ENCODE peak calls at places on chromosomes 4 and X, in eight cellular contexts. S, D, C, I, M, A, V and Y are unnamed samples.

GRCh38 chrX:17944833-17945497 is 83.9 kb upstream of the RAI2 start:
- DNase-seq in D (no peak), V (no peak), M (no peak), A (peak), I (peak), S (no peak), C (no peak), Y (peak)

GRCh38 chrX:139720136-139720535 is 12.2 kb upstream of the MCF2 start:
- DNase-seq in C (no peak), D (peak), V (peak), A (no peak), S (no peak), M (no peak), I (peak), Y (peak)

GRCh38 chr4:153345011-153345981 is 808 bp downstream of the MND1 start:
- DNase-seq in I (peak), V (no peak), D (peak), S (no peak), A (peak), C (peak), M (peak), Y (peak)

GRCh38 chr4:106366026-106366425 is 2.6 kb downstream of the GIMD1 start:
- DNase-seq in V (no peak), D (no peak), S (peak), C (no peak), M (no peak), A (no peak), I (no peak), Y (no peak)

GRCh38 chr4:122003335-122003734 is 51.5 kb upstream of the TRPC3 start:
- DNase-seq in M (no peak), C (no peak), I (peak), D (no peak), S (no peak), A (peak), V (no peak), Y (peak)

GRCh38 chr4:51844157-51845054 is 1.5 kb downstream of the DCUN1D4 start:
- DNase-seq in C (peak), D (peak), S (peak), I (peak), M (peak), A (peak), V (peak), Y (peak)

GRCh38 chr4:42152507-42153504 is at the start of gene BEND4:
- DNase-seq in C (peak), V (no peak), S (no peak), I (no peak), A (no peak), M (no peak), D (no peak), Y (no peak)

GRCh38 chr4:179605196-179605595 is 2163.0 kb upstream of the AGA start:
- DNase-seq in I (no peak), M (no peak), D (peak), V (no peak), C (no peak), S (no peak), A (no peak), Y (no peak)

GRCh38 chr4:149293233-149293632 is 522.4 kb downstream of the IQCM start:
- DNase-seq in S (no peak), V (no peak), C (no peak), M (no peak), A (peak), I (no peak), D (no peak), Y (no peak)

GRCh38 chr4:165308174-165308573 is 19.3 kb upstream of the MSMO1 start:
- DNase-seq in D (no peak), S (no peak), C (no peak), I (no peak), M (no peak), V (no peak), A (peak), Y (no peak)

GRCh38 chr4:68361146-68361589 is 11.3 kb upstream of the YTHDC1 start:
- DNase-seq in S (no peak), A (peak), C (no peak), V (no peak), M (no peak), I (no peak), D (no peak), Y (no peak)

GRCh38 chr4:646460-646859 is 21.1 kb downstream of the PDE6B start:
- DNase-seq in C (no peak), M (no peak), A (no peak), D (no peak), V (no peak), I (no peak), S (no peak), Y (no peak)

GRCh38 chr4:164701665-164702064 is 52.3 kb upstream of the SMIM31 start:
- DNase-seq in V (no peak), S (no peak), C (no peak), D (no peak), M (no peak), I (no peak), A (no peak), Y (no peak)

GRCh38 chrX:153565996-153566580 is 32.9 kb downstream of the CCNQ start:
- DNase-seq in I (no peak), V (no peak), A (no peak), M (no peak), S (no peak), C (no peak), D (no peak), Y (no peak)

GRCh38 chr4:7291372-7292135 is 99.2 kb downstream of the SORCS2 start:
- DNase-seq in I (no peak), C (no peak), S (no peak), A (no peak), V (no peak), D (no peak), M (no peak), Y (no peak)

GRCh38 chrX:54820737-54821136 is 13.2 kb downstream of the MAGED2 start:
- DNase-seq in A (no peak), I (no peak), S (no peak), V (no peak), C (no peak), M (no peak), D (no peak), Y (no peak)

GRCh38 chr4:52560844-52561280 is 98.2 kb downstream of the USP46 start:
- DNase-seq in I (no peak), D (no peak), C (no peak), A (no peak), M (no peak), S (no peak), V (no peak), Y (no peak)

GRCh38 chr4:118740869-118741268 is 55.7 kb downstream of the METTL14 start:
- DNase-seq in D (no peak), A (peak), V (no peak), C (no peak), M (no peak), S (no peak), I (no peak), Y (peak)

GRCh38 chrX:77937291-77937690 is 26.8 kb downstream of the ATP7A start:
- DNase-seq in M (no peak), D (peak), S (no peak), A (peak), V (no peak), I (no peak), C (no peak), Y (peak)

GRCh38 chr4:54542119-54542438 is 115.7 kb upstream of the KIT start:
- DNase-seq in I (no peak), D (no peak), A (no peak), C (no peak), S (no peak), V (no peak), M (no peak), Y (no peak)

GRCh38 chrX:120499301-120500097 is 30.4 kb upstream of the LAMP2 start:
- DNase-seq in V (no peak), I (no peak), C (no peak), D (no peak), A (no peak), S (no peak), M (no peak), Y (peak)

GRCh38 chr4:110165382-110166285 is 32.8 kb downstream of the ELOVL6 start:
- DNase-seq in C (peak), S (peak), D (peak), I (peak), V (no peak), M (no peak), A (peak), Y (peak)

GRCh38 chr4:173934201-173934600 is 349.3 kb downstream of the FBXO8 start:
- DNase-seq in C (no peak), I (no peak), D (no peak), A (no peak), V (no peak), M (no peak), S (no peak), Y (no peak)

GRCh38 chrX:72738396-72738795 is 24.3 kb upstream of the PHKA1 start:
- DNase-seq in I (peak), D (no peak), C (no peak), S (no peak), V (no peak), M (no peak), A (no peak), Y (no peak)

GRCh38 chr4:73189274-73189810 is 69.3 kb downstream of the ANKRD17 start:
- DNase-seq in A (no peak), M (no peak), S (no peak), C (no peak), V (no peak), D (no peak), I (no peak), Y (no peak)

GRCh38 chrX:108362026-108362425 is 76.2 kb downstream of the COL4A6 start:
- DNase-seq in A (no peak), V (no peak), I (no peak), D (peak), M (no peak), C (no peak), S (no peak), Y (peak)

GRCh38 chr4:141853091-141853734 is 216.8 kb downstream of the IL15 start:
- DNase-seq in M (peak), S (no peak), D (no peak), A (no peak), C (no peak), I (peak), V (peak), Y (no peak)

GRCh38 chr4:64598068-64598467 is 188.8 kb upstream of the TECRL start:
- DNase-seq in A (no peak), V (no peak), M (no peak), S (no peak), C (no peak), D (no peak), I (no peak), Y (no peak)

GRCh38 chrX:110175146-110175545 is 142.7 kb downstream of the AMMECR1 start:
- DNase-seq in V (no peak), D (no peak), C (no peak), M (no peak), S (no peak), A (peak), I (no peak), Y (no peak)

GRCh38 chrX:134377537-134377936 is 82.4 kb upstream of the HPRT1 start:
- DNase-seq in V (no peak), C (no peak), S (peak), A (peak), D (peak), M (no peak), I (peak), Y (peak)

GRCh38 chr4:148831945-148832344 is 389.7 kb upstream of the NR3C2 start:
- DNase-seq in M (no peak), D (peak), V (peak), C (no peak), I (peak), S (peak), A (peak), Y (peak)

GRCh38 chr4:112817933-112818921 is 181.3 kb downstream of the LARP7 start:
- DNase-seq in C (no peak), D (peak), M (peak), V (peak), S (no peak), I (peak), A (peak), Y (peak)

GRCh38 chrX:133856819-133857218 is 128.6 kb downstream of the GPC3 start:
- DNase-seq in A (peak), C (no peak), V (no peak), S (no peak), M (no peak), D (no peak), I (no peak), Y (no peak)

GRCh38 chr4:72971572-72971971 is 97.9 kb downstream of the COX18 start:
- DNase-seq in A (no peak), S (peak), D (peak), V (peak), C (no peak), I (peak), M (no peak), Y (peak)

GRCh38 chrX:153766871-153767673 is 3.0 kb downstream of the PLXNB3 start:
- DNase-seq in M (no peak), A (no peak), C (peak), S (no peak), I (peak), D (no peak), V (no peak), Y (no peak)

GRCh38 chr4:120692964-120693363 is 229.6 kb downstream of the PRDM5 start:
- DNase-seq in V (peak), D (peak), C (no peak), I (peak), M (no peak), S (peak), A (no peak), Y (peak)